ENCODE peak calls at places on chromosomes 4 and X, in ten cellular contexts. T is NB4, F is K562, P is HepG2, U is HCT116, W is WTC11, N is endothelial cell of umbilical vein, C is GM12878, R is A549, Y is H1. L is an unnamed sample.

GRCh38 chr4:33316578-33316977 is 2596.4 kb downstream of the PCDH7 start:
- DNase-seq in T (no peak), F (no peak), P (no peak), U (no peak), W (no peak), N (no peak), C (no peak), R (no peak), Y (no peak), L (no peak)

GRCh38 chrX:123989235-123989634 is 27.7 kb downstream of the STAG2 start:
- DNase-seq in T (no peak), F (no peak), P (no peak), U (no peak), W (no peak), N (no peak), C (no peak), R (no peak), Y (no peak), L (no peak)

GRCh38 chr4:21830272-21830671 is 118.3 kb downstream of the KCNIP4 start:
- DNase-seq in T (no peak), F (no peak), P (no peak), U (no peak), W (no peak), N (peak; percentile 50), C (no peak), R (no peak), Y (no peak), L (no peak)

GRCh38 chr4:112817933-112818921 is 181.3 kb downstream of the LARP7 start:
- DNase-seq in T (peak; percentile 51), F (peak; percentile 9), P (peak; percentile 7), U (peak; percentile 68), W (peak; percentile 81), N (peak; percentile 27), C (peak; percentile 55), R (peak; percentile 74), Y (peak; percentile 81), L (peak; percentile 86)

GRCh38 chr4:156888762-156889161 is 82.8 kb downstream of the PDGFC start:
- DNase-seq in T (no peak), F (no peak), P (no peak), U (no peak), W (no peak), N (no peak), C (no peak), R (no peak), Y (no peak), L (no peak)

GRCh38 chr4:79923290-79923689 is 149.7 kb downstream of the ANTXR2 start:
- DNase-seq in T (peak; percentile 40), F (no peak), P (no peak), U (no peak), W (no peak), N (peak; percentile 7), C (no peak), R (no peak), Y (no peak), L (no peak)

GRCh38 chr4:81850701-81851100 is 379.0 kb upstream of the RASGEF1B start:
- DNase-seq in T (no peak), F (no peak), P (no peak), U (no peak), W (no peak), N (no peak), C (no peak), R (no peak), Y (no peak), L (no peak)

GRCh38 chr4:102761478-102761790 is 666 bp upstream of the MANBA start:
- DNase-seq in T (no peak), F (no peak), P (peak; percentile 17), U (no peak), W (no peak), N (no peak), C (no peak), R (no peak), Y (no peak), L (no peak)

GRCh38 chr4:95181446-95182306 is 367.1 kb downstream of the UNC5C start:
- DNase-seq in T (no peak), F (peak; percentile 62), P (no peak), U (no peak), W (peak; percentile 54), N (peak; percentile 11), C (no peak), R (no peak), Y (peak; percentile 59), L (peak; percentile 52)

GRCh38 chrX:45771560-45772340 is 571.1 kb upstream of the DIPK2B start:
- DNase-seq in T (peak; percentile 71), F (no peak), P (no peak), U (no peak), W (no peak), N (peak; percentile 80), C (no peak), R (peak; percentile 38), Y (no peak), L (no peak)

GRCh38 chr4:86497980-86498379 is 96.1 kb upstream of the PTPN13 start:
- DNase-seq in T (no peak), F (no peak), P (no peak), U (no peak), W (no peak), N (no peak), C (no peak), R (no peak), Y (no peak), L (no peak)

GRCh38 chrX:77442728-77443127 is 4.5 kb upstream of the FGF16 start:
- DNase-seq in T (no peak), F (no peak), P (peak; percentile 1), U (peak; percentile 59), W (no peak), N (peak; percentile 96), C (no peak), R (peak; percentile 34), Y (no peak), L (no peak)

GRCh38 chr4:128769011-128769410 is 40.5 kb upstream of the JADE1 start:
- DNase-seq in T (no peak), F (no peak), P (no peak), U (no peak), W (no peak), N (no peak), C (no peak), R (no peak), Y (no peak), L (no peak)

GRCh38 chr4:26911254-26911653 is 50.6 kb downstream of the STIM2 start:
- DNase-seq in T (no peak), F (no peak), P (no peak), U (no peak), W (no peak), N (no peak), C (no peak), R (no peak), Y (no peak), L (no peak)

GRCh38 chrX:38571058-38571457 is 9.7 kb downstream of the TSPAN7 start:
- DNase-seq in T (no peak), F (no peak), P (no peak), U (no peak), W (no peak), N (no peak), C (no peak), R (no peak), Y (no peak), L (no peak)

GRCh38 chr4:171117457-171117856 is 695.7 kb upstream of the GALNTL6 start:
- DNase-seq in T (no peak), F (no peak), P (no peak), U (no peak), W (no peak), N (no peak), C (no peak), R (no peak), Y (no peak), L (no peak)

GRCh38 chr4:166165829-166166420 is 292.9 kb downstream of the TLL1 start:
- DNase-seq in T (peak; percentile 70), F (peak; percentile 65), P (peak; percentile 73), U (peak; percentile 77), W (no peak), N (peak; percentile 77), C (peak; percentile 36), R (peak; percentile 69), Y (no peak), L (peak; percentile 37)
- TF ChIP-seq MAX in T (no peak), F (no peak), P (no peak), U (no peak), W (no peak), N (no peak), C (no peak), R (no peak), Y (no peak), L (no peak)

GRCh38 chr4:148716361-148717063 is 274.3 kb upstream of the NR3C2 start:
- DNase-seq in T (no peak), F (no peak), P (no peak), U (no peak), W (peak; percentile 16), N (peak; percentile 56), C (no peak), R (no peak), Y (no peak), L (no peak)

DNA sequence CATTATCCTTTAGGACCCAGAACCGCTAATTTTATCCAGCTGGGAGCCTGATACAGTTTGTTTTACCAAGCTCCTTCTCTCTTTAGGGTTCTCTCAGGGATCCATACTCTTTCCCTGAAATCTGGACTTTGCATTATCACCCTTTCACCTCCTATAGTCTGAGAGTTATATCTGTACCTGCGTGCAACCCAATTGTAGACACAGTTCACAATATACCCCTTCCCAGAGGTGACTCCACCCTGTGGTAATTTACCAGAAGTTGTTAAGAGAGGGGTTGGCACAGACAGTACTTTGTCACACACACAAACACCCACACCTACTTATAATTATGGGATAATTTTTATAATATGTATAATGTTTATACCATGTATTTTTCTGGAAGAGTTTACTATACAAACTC is 275.8 kb upstream of the NR3C2 start:
- DNase-seq in T (no peak), F (no peak), P (no peak), U (no peak), W (no peak), N (no peak), C (no peak), R (no peak), Y (no peak), L (no peak)
- TF ChIP-seq MAX in T (no peak), F (no peak), P (no peak), U (no peak), W (no peak), N (no peak), C (no peak), R (no peak), Y (no peak), L (no peak)

GRCh38 chr4:107734120-107734519 is 14.1 kb upstream of the PAPSS1 start:
- DNase-seq in T (peak; percentile 20), F (peak; percentile 48), P (no peak), U (no peak), W (peak; percentile 38), N (no peak), C (no peak), R (peak; percentile 4), Y (peak; percentile 51), L (peak; percentile 27)
- TF ChIP-seq MAX in T (no peak), F (no peak), P (no peak), U (no peak), W (no peak), N (no peak), C (no peak), R (no peak), Y (no peak), L (no peak)

DNA sequence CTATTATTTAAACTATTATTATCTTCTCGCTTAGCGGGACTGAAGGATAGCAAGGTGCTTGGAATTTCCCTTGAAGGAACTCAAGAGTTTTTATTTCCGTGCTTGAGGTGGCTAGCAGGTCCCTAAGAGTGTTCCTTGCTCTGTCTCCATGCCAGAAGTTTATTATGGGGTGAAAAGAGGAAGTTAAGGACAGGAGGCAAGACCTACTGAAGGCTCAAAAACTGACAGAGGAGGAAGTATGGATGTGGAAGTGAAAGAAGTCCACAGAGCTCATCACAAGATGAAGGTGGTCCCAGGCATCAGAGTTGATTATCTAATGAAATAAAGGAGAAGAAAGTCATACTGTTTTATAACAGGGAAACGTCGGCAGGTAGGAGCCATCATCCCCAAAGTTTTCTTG is 9.5 kb downstream of the MGST2 start:
- DNase-seq in T (peak; percentile 84), F (peak; percentile 11), P (no peak), U (no peak), W (no peak), N (no peak), C (no peak), R (no peak), Y (no peak), L (no peak)
- TF ChIP-seq MAX in T (no peak), F (no peak), P (no peak), U (no peak), W (no peak), N (no peak), C (no peak), R (no peak), Y (no peak), L (no peak)

L was measured in SK-N-SH.